ENCODE peak calls at places on chromosomes 13 and 19, in five cellular contexts. F, Q, H, E and O are unnamed samples.

GRCh38 chr19:15467734-15468214 is 3.4 kb upstream of the RASAL3 start:
- DNase-seq in Q (no peak), H (no peak), E (no peak), F (no peak), O (no peak)

GRCh38 chr13:101785858-101786257 is 333.4 kb downstream of the ITGBL1 start:
- DNase-seq in E (no peak), Q (peak), F (peak), H (peak), O (peak)

GRCh38 chr19:6811906-6812305 is 39.4 kb downstream of the VAV1 start:
- DNase-seq in F (peak), H (peak), E (no peak), Q (peak), O (peak)

GRCh38 chr13:73059460-73060250 is 850 bp downstream of the KLF5 start:
- DNase-seq in F (peak), E (peak), Q (peak), H (peak), O (peak)

GRCh38 chr13:82791035-82791434 is 1091.2 kb downstream of the SLITRK1 start:
- DNase-seq in E (no peak), F (no peak), H (no peak), Q (no peak), O (no peak)

GRCh38 chr19:3857449-3858003 is 11.3 kb downstream of the ZFR2 start:
- DNase-seq in E (no peak), F (no peak), H (no peak), Q (no peak), O (peak)

GRCh38 chr13:100916943-100917342 is 242.3 kb upstream of the TMTC4 start:
- DNase-seq in F (no peak), Q (no peak), E (no peak), H (no peak), O (peak)

GRCh38 chr13:98524391-98524790 is 52.5 kb downstream of the STK24 start:
- DNase-seq in H (peak), F (no peak), Q (no peak), E (no peak), O (no peak)

GRCh38 chr19:10514211-10515145 is 2.8 kb downstream of the S1PR5 start:
- DNase-seq in Q (no peak), H (no peak), F (no peak), E (peak), O (peak)